ENCODE peak calls at places on chromosomes 3 and 15, in four cellular contexts. U is IMR-90, N is H1, S is mesendoderm. H is an unnamed sample.

GRCh38 chr15:38354321-38354929 is 99.5 kb upstream of the FAM98B start:
- DNase-seq in U (peak; percentile 75), N (no peak), S (peak; percentile 76), H (peak; percentile 36)

GRCh38 chr15:68227806-68228142 is 1.8 kb downstream of the CLN6 start:
- DNase-seq in U (no peak), N (no peak), S (no peak), H (no peak)

GRCh38 chr3:140252812-140253656 is 318.0 kb downstream of the CLSTN2 start:
- DNase-seq in U (no peak), N (no peak), S (no peak), H (no peak)

GRCh38 chr3:151362798-151363197 is 21.8 kb downstream of the P2RY12 start:
- DNase-seq in U (no peak), N (no peak), S (no peak), H (no peak)

GRCh38 chr3:13209334-13209733 is 136.1 kb upstream of the IQSEC1 start:
- DNase-seq in U (no peak), N (no peak), S (no peak), H (no peak)

GRCh38 chr3:124780767-124781485 is 50.7 kb downstream of the UMPS start:
- DNase-seq in U (peak; percentile 58), N (no peak), S (peak; percentile 91), H (no peak)

GRCh38 chr3:139448104-139448503 is 28.2 kb downstream of the RBP2 start:
- DNase-seq in U (no peak), N (no peak), S (no peak), H (no peak)

GRCh38 chr15:69592954-69593353 is 140.3 kb downstream of the RPLP1 start:
- DNase-seq in U (no peak), N (no peak), S (peak; percentile 41), H (no peak)

GRCh38 chr3:122810706-122811105 is 15.8 kb downstream of the SLC49A4 start:
- DNase-seq in U (peak; percentile 20), N (no peak), S (no peak), H (no peak)

GRCh38 chr3:152443212-152444023 is 174.7 kb downstream of the MBNL1 start:
- DNase-seq in U (peak; percentile 31), N (no peak), S (no peak), H (no peak)

GRCh38 chr3:13780432-13781173 is 99.3 kb downstream of the WNT7A start:
- DNase-seq in U (no peak), N (no peak), S (no peak), H (no peak)

DNA sequence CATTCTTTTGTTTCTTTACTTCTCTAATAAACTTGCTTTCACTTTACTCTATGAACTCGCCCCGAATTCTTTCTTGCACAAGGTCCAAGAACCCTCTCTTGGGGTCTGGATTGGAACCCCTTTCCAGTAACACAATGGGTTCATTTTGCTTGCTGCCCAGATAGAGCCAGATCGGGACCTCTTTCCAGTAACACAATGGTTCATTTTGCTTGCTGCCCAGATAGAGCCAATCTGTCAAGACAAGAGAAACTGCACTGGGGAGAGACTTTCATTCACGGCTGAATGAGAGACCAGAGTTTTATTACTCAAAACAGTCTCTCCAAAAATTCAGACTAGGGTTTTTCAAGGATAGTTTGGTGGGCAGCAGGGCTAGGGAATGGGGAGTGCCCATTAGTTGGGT is 25.4 kb downstream of the METTL6 start:
- DNase-seq in U (no peak), N (no peak), S (no peak), H (no peak)
- H4K5ac ChIP-seq in U (no peak overlapping the region), N (no peak overlapping the region), S (no peak overlapping the region), H (no peak overlapping the region)

GRCh38 chr3:190764231-190764630 is 98.3 kb downstream of the GMNC start:
- DNase-seq in U (no peak), N (no peak), S (no peak), H (no peak)
- H4K5ac ChIP-seq in U (no peak overlapping the region), N (no peak overlapping the region), S (no peak overlapping the region), H (no peak overlapping the region)

GRCh38 chr15:91664224-91664836 is 189.2 kb upstream of the SLCO3A1 start:
- DNase-seq in U (no peak), N (no peak), S (no peak), H (no peak)

GRCh38 chr15:91655891-91656290 is 197.6 kb upstream of the SLCO3A1 start:
- DNase-seq in U (no peak), N (no peak), S (no peak), H (no peak)

GRCh38 chr15:91660174-91660649 is 193.3 kb upstream of the SLCO3A1 start:
- DNase-seq in U (no peak), N (no peak), S (peak; percentile 61), H (peak; percentile 49)
- H4K5ac ChIP-seq in U (no peak overlapping the region), N (no peak overlapping the region), S (no peak overlapping the region), H (no peak overlapping the region)

GRCh38 chr15:47932829-47933696 is 187.7 kb upstream of the SLC24A5 start:
- DNase-seq in U (no peak), N (no peak), S (peak; percentile 98), H (no peak)

GRCh38 chr15:47934342-47934741 is 186.4 kb upstream of the SLC24A5 start:
- DNase-seq in U (no peak), N (no peak), S (no peak), H (no peak)

GRCh38 chr15:47937834-47938233 is 183.0 kb upstream of the SLC24A5 start:
- DNase-seq in U (no peak), N (no peak), S (no peak), H (no peak)

DNA sequence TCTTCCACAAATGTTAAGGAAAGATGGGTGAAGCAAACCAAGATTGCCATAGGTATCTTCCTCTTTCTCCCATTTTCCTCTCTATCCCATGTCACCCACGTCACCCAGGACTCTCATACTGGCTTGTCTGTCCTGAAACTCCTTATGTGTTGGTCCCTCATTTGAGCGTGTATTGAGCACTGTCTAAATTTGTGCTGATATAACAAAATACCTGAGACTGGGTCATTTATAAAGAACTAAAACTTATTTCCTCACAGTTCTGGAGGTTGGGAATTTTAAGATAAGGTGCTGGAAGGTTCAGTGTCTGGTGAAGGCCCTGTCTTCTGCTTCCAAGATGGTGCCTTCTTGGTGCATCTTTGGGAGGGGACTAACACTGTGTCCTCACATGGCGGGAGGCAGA is 186.9 kb upstream of the SLC24A5 start:
- DNase-seq in U (no peak), N (no peak), S (no peak), H (no peak)
- H4K5ac ChIP-seq in U (no peak overlapping the region), N (no peak overlapping the region), S (peak overlapping the region; percentile 77), H (no peak overlapping the region)

GRCh38 chr15:88178631-88179030 is 77.9 kb downstream of the NTRK3 start:
- DNase-seq in U (no peak), N (no peak), S (no peak), H (no peak)

GRCh38 chr15:88181613-88182012 is 74.9 kb downstream of the NTRK3 start:
- DNase-seq in U (no peak), N (no peak), S (no peak), H (no peak)

GRCh38 chr15:88174571-88174970 is 82.0 kb downstream of the NTRK3 start:
- DNase-seq in U (no peak), N (no peak), S (no peak), H (no peak)

GRCh38 chr15:88179562-88179961 is 77.0 kb downstream of the NTRK3 start:
- DNase-seq in U (no peak), N (no peak), S (no peak), H (no peak)

GRCh38 chr15:88177451-88177850 is 79.1 kb downstream of the NTRK3 start:
- DNase-seq in U (no peak), N (no peak), S (no peak), H (no peak)
- H4K5ac ChIP-seq in U (no peak overlapping the region), N (no peak overlapping the region), S (no peak overlapping the region), H (no peak overlapping the region)

DNA sequence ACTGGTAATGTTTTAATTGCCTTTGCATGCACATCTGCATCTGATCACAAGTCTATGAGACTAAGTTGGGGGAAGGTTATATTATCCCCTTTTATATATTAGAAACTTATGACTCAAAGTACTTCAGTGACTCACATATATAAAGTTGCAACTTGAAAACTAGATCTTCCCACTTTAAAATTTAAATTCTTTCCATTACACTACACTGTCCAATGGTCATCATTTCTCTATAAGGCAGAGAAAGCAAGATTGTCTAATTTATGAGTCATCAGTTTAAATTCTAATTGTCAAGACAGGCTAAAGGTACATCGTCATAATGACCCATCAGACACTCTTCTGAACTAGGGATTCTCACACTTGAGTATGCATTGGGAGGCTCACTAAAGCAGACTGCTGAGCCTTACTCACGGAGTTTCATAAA is 37.9 kb downstream of the CPA3 start:
- DNase-seq in U (peak; percentile 28), N (no peak), S (no peak), H (no peak)
- H4K5ac ChIP-seq in U (no peak overlapping the region), N (no peak overlapping the region), S (no peak overlapping the region), H (no peak overlapping the region)